ENCODE peak calls at places on chromosomes 12 and 14, in six cellular contexts. J is suprapubic skin, I is GM12892, F is transverse colon, B is H1, T is Panc1. A is an unnamed sample.

GRCh38 chr12:116662612-116663144 is 75.2 kb downstream of the SPRING1 start:
- DNase-seq in J (no peak), I (no peak), F (peak), B (no peak), T (no peak), A (no peak)

GRCh38 chr14:100679707-100680438 is 46.8 kb upstream of the DLK1 start:
- DNase-seq in J (no peak), I (no peak), F (no peak), B (no peak), T (no peak), A (peak)

GRCh38 chr14:51002406-51002984 is 58.2 kb upstream of the PYGL start:
- DNase-seq in J (no peak), I (no peak), F (no peak), B (no peak), T (no peak), A (no peak)

GRCh38 chr12:121444842-121445202 is 44.9 kb downstream of the RNF34 start:
- DNase-seq in J (no peak), I (no peak), F (no peak), B (no peak), T (no peak), A (no peak)

GRCh38 chr14:37550511-37550910 is 44.5 kb downstream of the FOXA1 start:
- DNase-seq in J (no peak), I (no peak), F (no peak), B (no peak), T (no peak), A (no peak)

GRCh38 chr12:124457287-124458219 is 109.9 kb downstream of the NCOR2 start:
- DNase-seq in J (peak), I (peak), F (peak), B (no peak), T (no peak), A (peak)

GRCh38 chr14:50600849-50601248 is 40.9 kb downstream of the ATL1 start:
- DNase-seq in J (no peak), I (no peak), F (no peak), B (no peak), T (no peak), A (no peak)

GRCh38 chr12:68148261-68148951 is 11.1 kb downstream of the IFNG start:
- DNase-seq in J (no peak), I (no peak), F (no peak), B (no peak), T (no peak), A (no peak)

GRCh38 chr14:61644834-61645233 is 50.5 kb upstream of the HIF1A start:
- DNase-seq in J (no peak), I (peak), F (no peak), B (no peak), T (no peak), A (no peak)

GRCh38 chr12:25376392-25376791 is 125.7 kb upstream of the KRAS start:
- DNase-seq in J (no peak), I (no peak), F (no peak), B (no peak), T (no peak), A (no peak)

GRCh38 chr12:51866324-51866723 is 17.8 kb upstream of the FIGNL2 start:
- DNase-seq in J (no peak), I (no peak), F (no peak), B (no peak), T (no peak), A (no peak)

GRCh38 chr14:38089123-38089522 is 118.6 kb upstream of the SSTR1 start:
- DNase-seq in J (no peak), I (no peak), F (no peak), B (no peak), T (no peak), A (no peak)

GRCh38 chr14:105843444-105844046 is 317.2 kb downstream of the TMEM121 start:
- DNase-seq in J (peak), I (no peak), F (no peak), B (no peak), T (no peak), A (peak)

GRCh38 chr12:47021298-47021697 is 58.1 kb upstream of the PCED1B start:
- DNase-seq in J (no peak), I (no peak), F (no peak), B (no peak), T (peak), A (no peak)

GRCh38 chr12:55742719-55743130 is at the start of gene GDF11:
- DNase-seq in J (no peak), I (peak), F (peak), B (no peak), T (no peak), A (peak)

GRCh38 chr12:121245951-121246350 is 36.0 kb downstream of the P2RX4 start:
- DNase-seq in J (no peak), I (no peak), F (no peak), B (no peak), T (no peak), A (no peak)

GRCh38 chr14:99670361-99671229 is 13.5 kb upstream of the CYP46A1 start:
- DNase-seq in J (no peak), I (no peak), F (no peak), B (no peak), T (no peak), A (no peak)

GRCh38 chr12:106764738-106765137 is 9.7 kb upstream of the RIC8B start:
- DNase-seq in J (no peak), I (no peak), F (no peak), B (no peak), T (no peak), A (no peak)

GRCh38 chr12:70925542-70925941 is 5.0 kb upstream of the PTPRR start:
- DNase-seq in J (no peak), I (no peak), F (no peak), B (no peak), T (no peak), A (no peak)
- TF ChIP-seq POLR2AphosphoS5 in J (no peak), I (no peak), F (no peak), B (no peak), T (no peak), A (no peak)

GRCh38 chr12:58248599-58248998 is 307.2 kb downstream of the ATP23 start:
- DNase-seq in J (no peak), I (no peak), F (no peak), B (no peak), T (no peak), A (no peak)

GRCh38 chr12:58249610-58250009 is 308.2 kb downstream of the ATP23 start:
- DNase-seq in J (no peak), I (no peak), F (no peak), B (no peak), T (no peak), A (no peak)

GRCh38 chr12:58254463-58254862 is 313.1 kb downstream of the ATP23 start:
- DNase-seq in J (no peak), I (no peak), F (no peak), B (no peak), T (no peak), A (no peak)

GRCh38 chr12:58252914-58253313 is 311.5 kb downstream of the ATP23 start:
- DNase-seq in J (no peak), I (no peak), F (no peak), B (no peak), T (no peak), A (no peak)

DNA sequence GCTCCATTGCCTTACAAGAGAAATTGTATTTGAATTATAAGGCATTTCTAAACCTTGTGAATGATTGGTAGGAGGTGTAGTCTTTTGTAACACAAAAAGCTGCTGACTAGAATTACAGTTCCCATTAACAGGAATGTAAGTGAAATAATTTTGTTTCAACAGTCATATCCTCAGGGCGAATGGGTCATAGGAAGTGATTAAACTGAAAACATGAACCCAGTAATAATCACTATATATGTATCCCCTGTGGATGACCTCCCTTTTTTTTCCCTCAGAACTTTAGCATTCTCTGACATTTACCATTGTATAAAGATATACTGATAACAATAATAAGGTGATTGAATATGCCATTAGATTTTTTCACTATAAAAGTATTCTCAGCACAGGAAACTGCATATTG is 312.3 kb downstream of the ATP23 start:
- DNase-seq in J (no peak), I (no peak), F (no peak), B (no peak), T (no peak), A (no peak)
- TF ChIP-seq POLR2AphosphoS5 in J (no peak), I (no peak), F (no peak), B (no peak), T (no peak), A (no peak)

GRCh38 chr14:58899317-58899713 is 261.6 kb downstream of the DACT1 start:
- DNase-seq in J (no peak), I (no peak), F (no peak), B (no peak), T (no peak), A (no peak)
- TF ChIP-seq POLR2AphosphoS5 in J (no peak), I (no peak), F (peak), B (no peak), T (no peak), A (no peak)

DNA sequence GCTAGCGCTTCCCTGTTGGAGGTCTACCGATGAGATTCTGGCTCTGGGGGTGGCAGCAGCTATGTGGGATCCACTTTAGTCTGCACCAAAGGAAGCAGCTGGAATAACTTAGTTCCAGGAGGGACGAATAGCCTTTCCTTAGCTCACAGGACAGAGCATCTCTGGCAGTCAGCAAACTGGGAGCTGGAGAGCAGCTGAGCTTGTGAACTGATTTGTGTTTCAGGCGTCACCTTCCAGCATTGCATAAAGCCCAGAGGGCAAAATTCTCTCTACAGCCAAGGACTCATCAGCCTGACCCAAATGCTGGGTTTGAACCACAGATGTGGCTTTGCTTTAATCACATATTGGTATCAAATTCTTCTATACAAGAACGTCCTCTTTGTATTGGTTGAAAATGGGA is 81.9 kb upstream of the PELI2 start:
- DNase-seq in J (no peak), I (no peak), F (no peak), B (peak), T (no peak), A (no peak)
- TF ChIP-seq POLR2AphosphoS5 in J (no peak), I (no peak), F (no peak), B (no peak), T (no peak), A (no peak)

GRCh38 chr12:111185206-111185888 is 183.5 kb downstream of the PHETA1 start:
- DNase-seq in J (no peak), I (no peak), F (no peak), B (no peak), T (no peak), A (no peak)
- TF ChIP-seq POLR2AphosphoS5 in J (no peak), I (no peak), F (no peak), B (no peak), T (no peak), A (no peak)

GRCh38 chr12:48956279-48957140 is 777 bp downstream of the ARF3 start:
- DNase-seq in J (peak), I (no peak), F (peak), B (peak), T (no peak), A (peak)
- TF ChIP-seq POLR2AphosphoS5 in J (no peak), I (no peak), F (peak), B (peak), T (no peak), A (no peak)

DNA sequence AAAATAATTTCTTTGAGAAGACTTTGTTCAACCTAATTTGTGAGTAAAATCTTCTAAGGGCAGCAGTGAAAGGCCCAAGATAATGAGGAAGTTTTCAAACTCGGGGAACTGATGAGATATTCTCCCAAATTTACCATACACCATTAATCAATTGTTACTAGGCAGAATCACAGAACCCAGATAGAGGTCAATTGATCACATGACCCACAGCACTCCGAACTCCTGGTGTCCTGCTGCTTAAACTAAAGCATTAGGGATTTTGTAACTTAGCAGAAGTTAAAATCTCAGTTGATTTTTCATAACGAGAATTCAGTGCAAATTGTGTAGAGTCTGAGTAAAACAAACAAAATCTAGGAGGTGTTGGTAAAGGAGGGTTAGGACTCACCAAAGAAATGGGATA is 207.8 kb downstream of the C12orf42 start:
- DNase-seq in J (no peak), I (no peak), F (no peak), B (no peak), T (no peak), A (no peak)
- TF ChIP-seq POLR2AphosphoS5 in J (no peak), I (no peak), F (no peak), B (no peak), T (no peak), A (no peak)

DNA sequence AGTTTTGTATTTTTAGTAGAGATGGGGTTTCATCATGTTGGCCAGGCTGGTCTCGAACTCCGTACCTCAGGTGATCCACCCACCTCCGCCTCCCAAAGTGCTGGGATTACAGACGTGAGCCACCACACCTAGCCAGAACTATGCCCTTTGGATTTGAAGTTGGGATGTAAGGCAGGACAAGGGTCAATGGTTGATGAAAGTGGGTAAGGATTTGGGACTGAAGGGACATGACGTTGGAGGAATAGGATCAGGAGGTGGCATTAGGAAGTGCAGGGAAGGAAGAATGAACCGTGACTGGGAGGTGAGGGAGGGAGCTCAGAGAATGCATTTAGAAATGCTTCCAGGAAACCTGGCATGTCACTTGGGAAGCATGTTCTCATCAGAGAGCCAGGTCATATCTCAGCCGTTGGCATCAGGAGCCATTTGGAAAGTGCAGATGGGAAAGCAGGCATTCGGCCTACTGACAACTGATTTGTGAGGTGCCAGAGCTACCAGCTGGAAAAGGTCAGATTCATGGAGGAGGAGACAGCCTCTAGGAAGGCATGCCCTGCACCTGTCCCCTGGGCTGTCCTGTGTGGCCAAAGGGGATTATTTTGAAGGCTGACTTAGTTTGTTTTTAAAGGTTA is 2.2 kb downstream of the CRADD start:
- DNase-seq in J (no peak), I (no peak), F (no peak), B (no peak), T (no peak), A (no peak)
- TF ChIP-seq POLR2AphosphoS5 in J (no peak), I (no peak), F (no peak), B (no peak), T (no peak), A (no peak)

GRCh38 chr12:32148372-32148771 is 41.7 kb downstream of the BICD1 start:
- DNase-seq in J (no peak), I (no peak), F (no peak), B (no peak), T (no peak), A (no peak)
- TF ChIP-seq POLR2AphosphoS5 in J (no peak), I (no peak), F (no peak), B (no peak), T (no peak), A (no peak)

DNA sequence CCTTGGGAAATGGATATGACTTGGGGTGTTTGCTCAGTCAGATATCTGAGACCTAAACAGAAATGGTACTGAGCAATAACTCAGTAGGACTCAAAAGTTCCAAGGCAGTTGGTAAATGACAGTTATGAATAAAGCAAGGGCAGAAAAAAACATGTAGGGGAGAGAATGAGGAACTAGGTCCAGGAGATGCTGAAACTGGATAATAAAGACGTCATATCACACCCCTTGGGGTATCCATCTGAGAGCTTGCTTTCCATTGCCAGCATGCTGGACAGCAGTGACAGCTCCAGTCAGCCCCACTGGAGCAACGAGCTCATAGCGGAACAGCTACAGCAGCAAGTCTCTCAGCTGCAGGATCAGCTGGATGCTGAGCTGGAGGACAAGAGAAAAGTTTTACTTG is 37.5 kb downstream of the RPGRIP1 start:
- DNase-seq in J (no peak), I (peak), F (no peak), B (no peak), T (no peak), A (no peak)
- TF ChIP-seq POLR2AphosphoS5 in J (no peak), I (no peak), F (no peak), B (no peak), T (no peak), A (no peak)

A was measured in spleen.